ENCODE peak calls at places on chromosome 9, in ten cellular contexts. V is central memory CD4-positive, alpha-beta T cell; A is activated naive CD8-positive, alpha-beta T cell treated with anti-CD3 and anti-CD28 coated beads for 36 hours; M is A549; U is cardiac muscle cell; E is EL; T is COR-L47; G is tibial artery; H is activated naive CD4-positive, alpha-beta T cell; D is GM03348. W is an unnamed sample.
A peak's percentile ranks its signal among the peaks of the same experiment; 100 is the strongest.

GRCh38 chr9:131094622-131095021 is 1.7 kb upstream of the AIF1L start:
- DNase-seq in V (no peak), A (no peak), M (no peak), U (peak; percentile 51), E (peak; percentile 63), T (no peak), G (no peak), H (no peak), D (peak; percentile 86), W (no peak)

GRCh38 chr9:135032041-135032835 is 55.2 kb upstream of the OLFM1 start:
- DNase-seq in V (no peak), A (no peak), M (no peak), U (no peak), E (no peak), T (no peak), G (no peak), H (no peak), D (no peak), W (no peak)

GRCh38 chr9:112249277-112249676 is 74.2 kb upstream of the SUSD1 start:
- DNase-seq in V (no peak), A (no peak), M (no peak), U (peak; percentile 30), E (peak; percentile 43), T (no peak), G (no peak), H (no peak), D (no peak), W (no peak)

GRCh38 chr9:127106493-127106855 is 16.0 kb downstream of the ANGPTL2 start:
- DNase-seq in V (no peak), A (no peak), M (no peak), U (no peak), E (no peak), T (no peak), G (no peak), H (no peak), D (no peak), W (peak; percentile 14)

GRCh38 chr9:79812507-79813261 is 240.9 kb downstream of the TLE4 start:
- DNase-seq in V (no peak), A (no peak), M (no peak), U (no peak), E (no peak), T (no peak), G (no peak), H (no peak), D (peak; percentile 23), W (no peak)

GRCh38 chr9:133960568-133961129 is 31.5 kb downstream of the VAV2 start:
- DNase-seq in V (no peak), A (no peak), M (no peak), U (peak; percentile 48), E (no peak), T (no peak), G (peak; percentile 54), H (no peak), D (no peak), W (no peak)

GRCh38 chr9:5688109-5688508 is 59.2 kb downstream of the RIC1 start:
- DNase-seq in V (no peak), A (no peak), M (peak; percentile 6), U (peak; percentile 72), E (peak; percentile 19), T (no peak), G (no peak), H (no peak), D (no peak), W (no peak)

GRCh38 chr9:534886-535285 is 306.6 kb upstream of the DMRT1 start:
- DNase-seq in V (no peak), A (no peak), M (no peak), U (no peak), E (no peak), T (no peak), G (peak; percentile 41), H (no peak), D (no peak), W (no peak)

GRCh38 chr9:132243156-132244074 is 81.6 kb downstream of the NTNG2 start:
- DNase-seq in V (no peak), A (no peak), M (no peak), U (no peak), E (no peak), T (no peak), G (no peak), H (no peak), D (no peak), W (no peak)

GRCh38 chr9:33750839-33751339 is 44.5 kb upstream of the PRSS3 start:
- DNase-seq in V (no peak), A (no peak), M (no peak), U (peak; percentile 4), E (peak; percentile 37), T (no peak), G (no peak), H (no peak), D (peak; percentile 7), W (no peak)

GRCh38 chr9:86405086-86405491 is 50.9 kb upstream of the TUT7 start:
- DNase-seq in V (no peak), A (no peak), M (peak; percentile 60), U (no peak), E (no peak), T (no peak), G (no peak), H (no peak), D (no peak), W (no peak)

GRCh38 chr9:109912082-109912581 is 132.1 kb downstream of the PALM2AKAP2 start:
- DNase-seq in V (no peak), A (no peak), M (peak; percentile 35), U (peak; percentile 34), E (peak; percentile 83), T (no peak), G (no peak), H (no peak), D (peak; percentile 32), W (no peak)

GRCh38 chr9:125066839-125067619 is 76.3 kb downstream of the SCAI start:
- DNase-seq in V (no peak), A (no peak), M (no peak), U (peak; percentile 17), E (peak; percentile 20), T (no peak), G (no peak), H (no peak), D (peak; percentile 31), W (no peak)

GRCh38 chr9:111866976-111867375 is 29.6 kb upstream of the UGCG start:
- DNase-seq in V (peak; percentile 30), A (no peak), M (peak; percentile 36), U (peak; percentile 78), E (peak; percentile 89), T (no peak), G (no peak), H (no peak), D (peak; percentile 70), W (no peak)

GRCh38 chr9:114314256-114314867 is 8.5 kb upstream of the ORM1 start:
- DNase-seq in V (no peak), A (no peak), M (no peak), U (no peak), E (no peak), T (no peak), G (no peak), H (no peak), D (no peak), W (no peak)

GRCh38 chr9:89732295-89732951 is 127.6 kb downstream of the GADD45G start:
- DNase-seq in V (no peak), A (no peak), M (no peak), U (no peak), E (no peak), T (no peak), G (no peak), H (no peak), D (no peak), W (peak; percentile 28)

GRCh38 chr9:122498883-122499288 is 11.7 kb upstream of the OR1J2 start:
- DNase-seq in V (peak; percentile 2), A (no peak), M (peak; percentile 27), U (peak; percentile 67), E (peak; percentile 74), T (peak; percentile 77), G (no peak), H (no peak), D (peak; percentile 56), W (peak; percentile 38)

GRCh38 chr9:26650325-26650724 is 242.3 kb downstream of the CAAP1 start:
- DNase-seq in V (no peak), A (no peak), M (no peak), U (no peak), E (no peak), T (no peak), G (no peak), H (no peak), D (no peak), W (no peak)

GRCh38 chr9:6047020-6047419 is 31.6 kb upstream of the RANBP6 start:
- DNase-seq in V (no peak), A (no peak), M (no peak), U (no peak), E (no peak), T (no peak), G (no peak), H (no peak), D (no peak), W (no peak)

GRCh38 chr9:68417762-68418161 is 61.4 kb downstream of the PGM5 start:
- DNase-seq in V (no peak), A (no peak), M (no peak), U (no peak), E (no peak), T (no peak), G (no peak), H (no peak), D (no peak), W (no peak)

GRCh38 chr9:6199596-6199995 is 16.0 kb upstream of the IL33 start:
- DNase-seq in V (no peak), A (no peak), M (no peak), U (no peak), E (no peak), T (no peak), G (no peak), H (no peak), D (no peak), W (no peak)

GRCh38 chr9:76127637-76128036 is 237.2 kb downstream of the PCSK5 start:
- DNase-seq in V (no peak), A (no peak), M (no peak), U (no peak), E (no peak), T (no peak), G (no peak), H (no peak), D (no peak), W (no peak)

GRCh38 chr9:137316012-137316981 is 14.2 kb upstream of the NRARP start:
- DNase-seq in V (no peak), A (peak; percentile 44), M (peak; percentile 75), U (peak; percentile 56), E (peak; percentile 50), T (no peak), G (no peak), H (no peak), D (peak; percentile 85), W (no peak)

GRCh38 chr9:15264918-15265317 is 42.1 kb downstream of the TTC39B start:
- DNase-seq in V (no peak), A (no peak), M (no peak), U (no peak), E (no peak), T (no peak), G (no peak), H (no peak), D (no peak), W (no peak)

W was measured in SW480.